ENCODE peak calls at places on chromosomes 4 and X, in six cellular contexts. One of them, this sample, is unnamed.
A peak's percentile ranks its signal among the peaks of the same experiment; 100 is the strongest.

GRCh38 chr4:660401-660800 is 13.7 kb downstream of the ATP5ME start:
- DNase-seq in activated CD8-positive, alpha-beta T cell treated with anti-CD3 and anti-CD28 coated beads, Interleukin-2, amount 10 ng/mL, durations not matched to agents 7 days and 5 days: no peak
- DNase-seq in NCI-H1417: no peak
- DNase-seq in RCC 7860: no peak
- DNase-seq in mesothelial cell of epicardium: no peak
- DNase-seq in T-helper 1 cell: no peak
- DNase-seq in this sample: no peak

GRCh38 chr4:4677825-4678522 is 136.1 kb upstream of the STX18 start:
- DNase-seq in activated CD8-positive, alpha-beta T cell treated with anti-CD3 and anti-CD28 coated beads, Interleukin-2, amount 10 ng/mL, durations not matched to agents 7 days and 5 days: no peak
- DNase-seq in NCI-H1417: peak; percentile 18
- DNase-seq in RCC 7860: no peak
- DNase-seq in mesothelial cell of epicardium: no peak
- DNase-seq in T-helper 1 cell: no peak
- DNase-seq in this sample: no peak

GRCh38 chrX:123860983-123861382 is 1.1 kb downstream of the XIAP start:
- DNase-seq in activated CD8-positive, alpha-beta T cell treated with anti-CD3 and anti-CD28 coated beads, Interleukin-2, amount 10 ng/mL, durations not matched to agents 7 days and 5 days: no peak
- DNase-seq in NCI-H1417: no peak
- DNase-seq in RCC 7860: no peak
- DNase-seq in mesothelial cell of epicardium: no peak
- DNase-seq in T-helper 1 cell: no peak
- DNase-seq in this sample: no peak

GRCh38 chrX:154738013-154738738 is 12.7 kb downstream of the GAB3 start:
- DNase-seq in activated CD8-positive, alpha-beta T cell treated with anti-CD3 and anti-CD28 coated beads, Interleukin-2, amount 10 ng/mL, durations not matched to agents 7 days and 5 days: peak; percentile 43
- DNase-seq in NCI-H1417: no peak
- DNase-seq in RCC 7860: peak; percentile 30
- DNase-seq in mesothelial cell of epicardium: no peak
- DNase-seq in T-helper 1 cell: no peak
- DNase-seq in this sample: peak; percentile 42

GRCh38 chrX:134374910-134375309 is 85.1 kb upstream of the HPRT1 start:
- DNase-seq in activated CD8-positive, alpha-beta T cell treated with anti-CD3 and anti-CD28 coated beads, Interleukin-2, amount 10 ng/mL, durations not matched to agents 7 days and 5 days: no peak
- DNase-seq in NCI-H1417: no peak
- DNase-seq in RCC 7860: no peak
- DNase-seq in mesothelial cell of epicardium: no peak
- DNase-seq in T-helper 1 cell: no peak
- DNase-seq in this sample: no peak

GRCh38 chrX:15956684-15957083 is 102.1 kb upstream of the AP1S2 start:
- DNase-seq in activated CD8-positive, alpha-beta T cell treated with anti-CD3 and anti-CD28 coated beads, Interleukin-2, amount 10 ng/mL, durations not matched to agents 7 days and 5 days: no peak
- DNase-seq in NCI-H1417: no peak
- DNase-seq in RCC 7860: no peak
- DNase-seq in mesothelial cell of epicardium: no peak
- DNase-seq in T-helper 1 cell: no peak
- DNase-seq in this sample: no peak

GRCh38 chrX:9665113-9665512 is 100.5 kb downstream of the GPR143 start:
- DNase-seq in activated CD8-positive, alpha-beta T cell treated with anti-CD3 and anti-CD28 coated beads, Interleukin-2, amount 10 ng/mL, durations not matched to agents 7 days and 5 days: no peak
- DNase-seq in NCI-H1417: no peak
- DNase-seq in RCC 7860: no peak
- DNase-seq in mesothelial cell of epicardium: no peak
- DNase-seq in T-helper 1 cell: no peak
- DNase-seq in this sample: no peak

GRCh38 chrX:111360839-111361238 is 51.2 kb downstream of the DCX start:
- DNase-seq in activated CD8-positive, alpha-beta T cell treated with anti-CD3 and anti-CD28 coated beads, Interleukin-2, amount 10 ng/mL, durations not matched to agents 7 days and 5 days: no peak
- DNase-seq in NCI-H1417: no peak
- DNase-seq in RCC 7860: no peak
- DNase-seq in mesothelial cell of epicardium: no peak
- DNase-seq in T-helper 1 cell: no peak
- DNase-seq in this sample: no peak

GRCh38 chrX:71144651-71145050 is at the start of gene NLGN3:
- DNase-seq in activated CD8-positive, alpha-beta T cell treated with anti-CD3 and anti-CD28 coated beads, Interleukin-2, amount 10 ng/mL, durations not matched to agents 7 days and 5 days: no peak
- DNase-seq in NCI-H1417: no peak
- DNase-seq in RCC 7860: no peak
- DNase-seq in mesothelial cell of epicardium: no peak
- DNase-seq in T-helper 1 cell: no peak
- DNase-seq in this sample: no peak

GRCh38 chr4:48653217-48654014 is 126.7 kb downstream of the FRYL start:
- DNase-seq in activated CD8-positive, alpha-beta T cell treated with anti-CD3 and anti-CD28 coated beads, Interleukin-2, amount 10 ng/mL, durations not matched to agents 7 days and 5 days: no peak
- DNase-seq in NCI-H1417: no peak
- DNase-seq in RCC 7860: no peak
- DNase-seq in mesothelial cell of epicardium: no peak
- DNase-seq in T-helper 1 cell: no peak
- DNase-seq in this sample: peak; percentile 48

GRCh38 chr4:164779811-164780216 is 25.9 kb downstream of the SMIM31 start:
- DNase-seq in activated CD8-positive, alpha-beta T cell treated with anti-CD3 and anti-CD28 coated beads, Interleukin-2, amount 10 ng/mL, durations not matched to agents 7 days and 5 days: peak; percentile 42
- DNase-seq in NCI-H1417: peak; percentile 17
- DNase-seq in RCC 7860: no peak
- DNase-seq in mesothelial cell of epicardium: no peak
- DNase-seq in T-helper 1 cell: no peak
- DNase-seq in this sample: no peak

GRCh38 chr4:38563703-38564490 is 100.1 kb upstream of the KLF3 start:
- DNase-seq in activated CD8-positive, alpha-beta T cell treated with anti-CD3 and anti-CD28 coated beads, Interleukin-2, amount 10 ng/mL, durations not matched to agents 7 days and 5 days: no peak
- DNase-seq in NCI-H1417: peak; percentile 80
- DNase-seq in RCC 7860: no peak
- DNase-seq in mesothelial cell of epicardium: no peak
- DNase-seq in T-helper 1 cell: no peak
- DNase-seq in this sample: no peak

GRCh38 chrX:38694394-38694793 is 106.9 kb upstream of the MID1IP1 start:
- DNase-seq in activated CD8-positive, alpha-beta T cell treated with anti-CD3 and anti-CD28 coated beads, Interleukin-2, amount 10 ng/mL, durations not matched to agents 7 days and 5 days: no peak
- DNase-seq in NCI-H1417: no peak
- DNase-seq in RCC 7860: no peak
- DNase-seq in mesothelial cell of epicardium: no peak
- DNase-seq in T-helper 1 cell: no peak
- DNase-seq in this sample: no peak

GRCh38 chrX:3345281-3346081 is 971 bp downstream of the MXRA5 start:
- DNase-seq in activated CD8-positive, alpha-beta T cell treated with anti-CD3 and anti-CD28 coated beads, Interleukin-2, amount 10 ng/mL, durations not matched to agents 7 days and 5 days: no peak
- DNase-seq in NCI-H1417: no peak
- DNase-seq in RCC 7860: no peak
- DNase-seq in mesothelial cell of epicardium: peak; percentile 41
- DNase-seq in T-helper 1 cell: no peak
- DNase-seq in this sample: no peak

GRCh38 chrX:47230136-47230868 is 2.5 kb upstream of the USP11 start:
- DNase-seq in activated CD8-positive, alpha-beta T cell treated with anti-CD3 and anti-CD28 coated beads, Interleukin-2, amount 10 ng/mL, durations not matched to agents 7 days and 5 days: no peak
- DNase-seq in NCI-H1417: no peak
- DNase-seq in RCC 7860: no peak
- DNase-seq in mesothelial cell of epicardium: no peak
- DNase-seq in T-helper 1 cell: no peak
- DNase-seq in this sample: no peak

GRCh38 chr4:158856852-158857251 is 88.0 kb downstream of the FNIP2 start:
- DNase-seq in activated CD8-positive, alpha-beta T cell treated with anti-CD3 and anti-CD28 coated beads, Interleukin-2, amount 10 ng/mL, durations not matched to agents 7 days and 5 days: no peak
- DNase-seq in NCI-H1417: no peak
- DNase-seq in RCC 7860: peak; percentile 55
- DNase-seq in mesothelial cell of epicardium: no peak
- DNase-seq in T-helper 1 cell: no peak
- DNase-seq in this sample: no peak

GRCh38 chr4:73914071-73914470 is 44.9 kb downstream of the CXCL1 start:
- DNase-seq in activated CD8-positive, alpha-beta T cell treated with anti-CD3 and anti-CD28 coated beads, Interleukin-2, amount 10 ng/mL, durations not matched to agents 7 days and 5 days: no peak
- DNase-seq in NCI-H1417: no peak
- DNase-seq in RCC 7860: no peak
- DNase-seq in mesothelial cell of epicardium: no peak
- DNase-seq in T-helper 1 cell: no peak
- DNase-seq in this sample: no peak

GRCh38 chr4:8241895-8242696 is 27.5 kb upstream of the HTRA3 start:
- DNase-seq in activated CD8-positive, alpha-beta T cell treated with anti-CD3 and anti-CD28 coated beads, Interleukin-2, amount 10 ng/mL, durations not matched to agents 7 days and 5 days: peak; percentile 81
- DNase-seq in NCI-H1417: peak; percentile 78
- DNase-seq in RCC 7860: peak; percentile 54
- DNase-seq in mesothelial cell of epicardium: peak; percentile 91
- DNase-seq in T-helper 1 cell: peak; percentile 46
- DNase-seq in this sample: peak; percentile 77

GRCh38 chr4:164977243-164978164 is at the start of gene TRIM61:
- DNase-seq in activated CD8-positive, alpha-beta T cell treated with anti-CD3 and anti-CD28 coated beads, Interleukin-2, amount 10 ng/mL, durations not matched to agents 7 days and 5 days: peak; percentile 72
- DNase-seq in NCI-H1417: no peak
- DNase-seq in RCC 7860: no peak
- DNase-seq in mesothelial cell of epicardium: no peak
- DNase-seq in T-helper 1 cell: no peak
- DNase-seq in this sample: peak; percentile 59

GRCh38 chr4:10762541-10762940 is 78.0 kb upstream of the CLNK start:
- DNase-seq in activated CD8-positive, alpha-beta T cell treated with anti-CD3 and anti-CD28 coated beads, Interleukin-2, amount 10 ng/mL, durations not matched to agents 7 days and 5 days: no peak
- DNase-seq in NCI-H1417: peak; percentile 78
- DNase-seq in RCC 7860: no peak
- DNase-seq in mesothelial cell of epicardium: no peak
- DNase-seq in T-helper 1 cell: no peak
- DNase-seq in this sample: no peak

GRCh38 chr4:147901388-147901787 is 169.5 kb downstream of the ARHGAP10 start:
- DNase-seq in activated CD8-positive, alpha-beta T cell treated with anti-CD3 and anti-CD28 coated beads, Interleukin-2, amount 10 ng/mL, durations not matched to agents 7 days and 5 days: no peak
- DNase-seq in NCI-H1417: no peak
- DNase-seq in RCC 7860: no peak
- DNase-seq in mesothelial cell of epicardium: no peak
- DNase-seq in T-helper 1 cell: no peak
- DNase-seq in this sample: no peak

GRCh38 chr4:72486991-72487390 is 82.0 kb downstream of the ADAMTS3 start:
- DNase-seq in activated CD8-positive, alpha-beta T cell treated with anti-CD3 and anti-CD28 coated beads, Interleukin-2, amount 10 ng/mL, durations not matched to agents 7 days and 5 days: no peak
- DNase-seq in NCI-H1417: no peak
- DNase-seq in RCC 7860: no peak
- DNase-seq in mesothelial cell of epicardium: no peak
- DNase-seq in T-helper 1 cell: no peak
- DNase-seq in this sample: no peak

GRCh38 chr4:137861682-137862081 is 329.4 kb upstream of the PCDH18 start:
- DNase-seq in activated CD8-positive, alpha-beta T cell treated with anti-CD3 and anti-CD28 coated beads, Interleukin-2, amount 10 ng/mL, durations not matched to agents 7 days and 5 days: no peak
- DNase-seq in NCI-H1417: peak; percentile 3
- DNase-seq in RCC 7860: no peak
- DNase-seq in mesothelial cell of epicardium: no peak
- DNase-seq in T-helper 1 cell: no peak
- DNase-seq in this sample: no peak

GRCh38 chrX:352582-353314 is 34.0 kb downstream of the PPP2R3B start:
- DNase-seq in activated CD8-positive, alpha-beta T cell treated with anti-CD3 and anti-CD28 coated beads, Interleukin-2, amount 10 ng/mL, durations not matched to agents 7 days and 5 days: no peak
- DNase-seq in NCI-H1417: no peak
- DNase-seq in RCC 7860: no peak
- DNase-seq in mesothelial cell of epicardium: peak; percentile 17
- DNase-seq in T-helper 1 cell: no peak
- DNase-seq in this sample: no peak

GRCh38 chrX:119784747-119785446 is 6.5 kb downstream of the RPL39 start:
- DNase-seq in activated CD8-positive, alpha-beta T cell treated with anti-CD3 and anti-CD28 coated beads, Interleukin-2, amount 10 ng/mL, durations not matched to agents 7 days and 5 days: peak; percentile 56
- DNase-seq in NCI-H1417: no peak
- DNase-seq in RCC 7860: peak; percentile 13
- DNase-seq in mesothelial cell of epicardium: no peak
- DNase-seq in T-helper 1 cell: no peak
- DNase-seq in this sample: peak; percentile 56

GRCh38 chr4:138367942-138368341 is 125.8 kb upstream of the SLC7A11 start:
- DNase-seq in activated CD8-positive, alpha-beta T cell treated with anti-CD3 and anti-CD28 coated beads, Interleukin-2, amount 10 ng/mL, durations not matched to agents 7 days and 5 days: no peak
- DNase-seq in NCI-H1417: no peak
- DNase-seq in RCC 7860: no peak
- DNase-seq in mesothelial cell of epicardium: no peak
- DNase-seq in T-helper 1 cell: no peak
- DNase-seq in this sample: no peak